ENCODE peak calls at places on chromosome 5, in seven cellular contexts. K, J, P, H, N, G and U are unnamed samples.

GRCh38 chr5:93578813-93579560 is 2.0 kb downstream of the NR2F1-AS1 start:
- DNase-seq in K (no peak), J (peak), P (peak), H (peak), N (no peak), G (peak), U (peak)

GRCh38 chr5:149063901-149064478 is 1.1 kb upstream of the SH3TC2 start:
- DNase-seq in K (no peak), J (no peak), P (no peak), H (no peak), N (no peak), G (no peak), U (no peak)

GRCh38 chr5:157204765-157205164 is 24.1 kb downstream of the ITK start:
- DNase-seq in K (no peak), J (no peak), P (no peak), H (no peak), N (no peak), G (no peak), U (no peak)

GRCh38 chr5:178462846-178463245 is 127.3 kb downstream of the COL23A1 start:
- DNase-seq in K (no peak), J (no peak), P (no peak), H (no peak), N (peak), G (no peak), U (no peak)

GRCh38 chr5:13994606-13995336 is 50.3 kb upstream of the DNAH5 start:
- DNase-seq in K (no peak), J (no peak), P (no peak), H (no peak), N (no peak), G (no peak), U (no peak)

GRCh38 chr5:39121315-39121714 is 47.1 kb upstream of the RICTOR start:
- DNase-seq in K (no peak), J (no peak), P (no peak), H (no peak), N (no peak), G (no peak), U (no peak)

GRCh38 chr5:158967566-158967965 is 132.2 kb downstream of the EBF1 start:
- DNase-seq in K (no peak), J (no peak), P (no peak), H (no peak), N (no peak), G (no peak), U (no peak)

GRCh38 chr5:80481019-80481893 is 6.6 kb upstream of the FAM151B start:
- DNase-seq in K (peak), J (peak), P (no peak), H (peak), N (no peak), G (no peak), U (no peak)

GRCh38 chr5:2750026-2750757 is 1.3 kb downstream of the IRX2 start:
- DNase-seq in K (no peak), J (no peak), P (peak), H (no peak), N (no peak), G (no peak), U (peak)

GRCh38 chr5:158886086-158886485 is 213.6 kb downstream of the EBF1 start:
- DNase-seq in K (no peak), J (no peak), P (no peak), H (no peak), N (no peak), G (no peak), U (no peak)

GRCh38 chr5:134133995-134134541 is 19.6 kb downstream of the TCF7 start:
- DNase-seq in K (no peak), J (no peak), P (no peak), H (no peak), N (no peak), G (no peak), U (peak)

GRCh38 chr5:136202800-136203199 is 9.8 kb upstream of the SMIM32 start:
- DNase-seq in K (no peak), J (no peak), P (peak), H (no peak), N (no peak), G (no peak), U (no peak)

GRCh38 chr5:78830647-78831046 is 154.5 kb downstream of the ARSB start:
- DNase-seq in K (no peak), J (no peak), P (no peak), H (no peak), N (no peak), G (no peak), U (no peak)

GRCh38 chr5:175250426-175250825 is 193.6 kb downstream of the DRD1 start:
- DNase-seq in K (no peak), J (no peak), P (no peak), H (no peak), N (no peak), G (no peak), U (no peak)

GRCh38 chr5:174083041-174083827 is 37.7 kb downstream of the NSG2 start:
- DNase-seq in K (no peak), J (peak), P (no peak), H (peak), N (no peak), G (no peak), U (no peak)

GRCh38 chr5:73415171-73415570 is 33.4 kb downstream of the FOXD1 start:
- DNase-seq in K (no peak), J (no peak), P (no peak), H (no peak), N (no peak), G (no peak), U (no peak)

GRCh38 chr5:167261309-167262100 is 1029.9 kb upstream of the WWC1 start:
- DNase-seq in K (peak), J (no peak), P (no peak), H (no peak), N (no peak), G (no peak), U (no peak)

GRCh38 chr5:113378081-113378480 is 56.7 kb downstream of the TSSK1B start:
- DNase-seq in K (no peak), J (no peak), P (no peak), H (no peak), N (no peak), G (no peak), U (no peak)

GRCh38 chr5:174920906-174921550 is 196.6 kb downstream of the MSX2 start:
- DNase-seq in K (no peak), J (no peak), P (no peak), H (no peak), N (no peak), G (no peak), U (peak)

GRCh38 chr5:51159164-51159563 is 224.1 kb upstream of the ISL1 start:
- DNase-seq in K (no peak), J (no peak), P (no peak), H (no peak), N (no peak), G (no peak), U (no peak)

GRCh38 chr5:10695055-10695649 is 65.9 kb downstream of the DAP start:
- DNase-seq in K (peak), J (peak), P (peak), H (peak), N (no peak), G (peak), U (peak)

GRCh38 chr5:54756301-54756700 is 229.1 kb downstream of the ESM1 start:
- DNase-seq in K (no peak), J (no peak), P (no peak), H (no peak), N (no peak), G (no peak), U (no peak)

GRCh38 chr5:82537646-82538306 is 259.6 kb upstream of the RPS23 start:
- DNase-seq in K (no peak), J (no peak), P (no peak), H (no peak), N (no peak), G (no peak), U (no peak)

GRCh38 chr5:146447734-146448380 is 724 bp downstream of the TCERG1 start:
- DNase-seq in K (no peak), J (peak), P (no peak), H (no peak), N (no peak), G (no peak), U (no peak)

GRCh38 chr5:150323092-150323491 is 20.4 kb upstream of the ARSI start:
- DNase-seq in K (no peak), J (no peak), P (no peak), H (no peak), N (no peak), G (no peak), U (no peak)

GRCh38 chr5:76386360-76386759 is 16.7 kb upstream of the IQGAP2 start:
- DNase-seq in K (no peak), J (no peak), P (no peak), H (no peak), N (no peak), G (no peak), U (peak)

GRCh38 chr5:148120317-148120716 is 48.0 kb upstream of the SPINK14 start:
- DNase-seq in K (no peak), J (no peak), P (no peak), H (no peak), N (no peak), G (no peak), U (no peak)

GRCh38 chr5:58122157-58122556 is 337.7 kb downstream of the PLK2 start:
- DNase-seq in K (no peak), J (peak), P (no peak), H (no peak), N (no peak), G (no peak), U (no peak)

GRCh38 chr5:113123563-113123962 is 147.0 kb downstream of the DCP2 start:
- DNase-seq in K (peak), J (no peak), P (no peak), H (no peak), N (peak), G (no peak), U (no peak)

GRCh38 chr5:14472986-14473567 is 108.5 kb upstream of the OTULINL start:
- DNase-seq in K (no peak), J (no peak), P (no peak), H (no peak), N (no peak), G (no peak), U (no peak)

GRCh38 chr5:23367863-23368262 is 139.5 kb upstream of the PRDM9 start:
- DNase-seq in K (no peak), J (no peak), P (no peak), H (no peak), N (no peak), G (no peak), U (no peak)

GRCh38 chr5:37991903-37992299 is 152.1 kb upstream of the GDNF start:
- DNase-seq in K (no peak), J (no peak), P (no peak), H (no peak), N (no peak), G (no peak), U (no peak)

GRCh38 chr5:150541397-150541675 is 33.4 kb downstream of the NDST1 start:
- DNase-seq in K (no peak), J (no peak), P (no peak), H (no peak), N (no peak), G (no peak), U (no peak)

GRCh38 chr5:68919988-68920490 is 173.8 kb upstream of the SLC30A5 start:
- DNase-seq in K (no peak), J (no peak), P (no peak), H (no peak), N (no peak), G (no peak), U (no peak)

GRCh38 chr5:132365213-132365612 is 4.3 kb upstream of the SLC22A5 start:
- DNase-seq in K (no peak), J (no peak), P (no peak), H (no peak), N (no peak), G (no peak), U (no peak)

GRCh38 chr5:103371046-103371603 is 112.6 kb downstream of the MACIR start:
- DNase-seq in K (no peak), J (no peak), P (no peak), H (no peak), N (no peak), G (no peak), U (no peak)

GRCh38 chr5:150515446-150515845 is 7.5 kb downstream of the NDST1 start:
- DNase-seq in K (no peak), J (no peak), P (no peak), H (no peak), N (no peak), G (no peak), U (no peak)